ENCODE peak calls at places on chromosomes 5 and 9, in seven cellular contexts. X is HCEC 1CT; P is BE2C; U is fibroblast of mammary gland; M is stimulated activated CD4-positive, alpha-beta T cell treated with anti-CD3 and anti-CD28 coated beads, Interleukin-12 subunit alpha, Interleukin-12 subunit beta, amount 100 ng/mL, for 48 hours; R is pancreas; J is SK-N-DZ. N is an unnamed sample.

GRCh38 chr5:163758283-163758711 is 252.9 kb downstream of the MAT2B start:
- DNase-seq in X (no peak), P (no peak), U (peak), M (no peak), R (no peak), J (no peak), N (peak)

GRCh38 chr5:94745786-94746730 is 127.6 kb downstream of the SLF1 start:
- DNase-seq in X (peak), P (no peak), U (peak), M (no peak), R (no peak), J (no peak), N (peak)

GRCh38 chr9:13810510-13810909 is 503.4 kb downstream of the NFIB start:
- DNase-seq in X (no peak), P (no peak), U (no peak), M (no peak), R (no peak), J (no peak), N (no peak)

GRCh38 chr5:154753792-154754191 is 1.4 kb upstream of the LARP1 start:
- DNase-seq in X (peak), P (no peak), U (peak), M (no peak), R (no peak), J (no peak), N (peak)

GRCh38 chr9:76634356-76635054 is 129.7 kb upstream of the PCA3 start:
- DNase-seq in X (peak), P (no peak), U (peak), M (no peak), R (no peak), J (peak), N (peak)

GRCh38 chr9:127520941-127521918 is 69.9 kb downstream of the LRSAM1 start:
- DNase-seq in X (peak), P (no peak), U (peak), M (no peak), R (peak), J (no peak), N (peak)

GRCh38 chr5:38265546-38266179 is 7.3 kb downstream of the EGFLAM start:
- DNase-seq in X (peak), P (peak), U (peak), M (peak), R (no peak), J (peak), N (peak)

GRCh38 chr5:166367391-166367790 is 1924.1 kb upstream of the WWC1 start:
- DNase-seq in X (no peak), P (no peak), U (no peak), M (no peak), R (no peak), J (no peak), N (no peak)

GRCh38 chr9:94014845-94015244 is 59.7 kb upstream of the BARX1 start:
- DNase-seq in X (no peak), P (no peak), U (no peak), M (no peak), R (no peak), J (no peak), N (no peak)

GRCh38 chr9:19988281-19988680 is 199.4 kb upstream of the SLC24A2 start:
- DNase-seq in X (no peak), P (no peak), U (no peak), M (no peak), R (no peak), J (no peak), N (no peak)

GRCh38 chr9:88072831-88073365 is 65.4 kb downstream of the SPATA31C2 start:
- DNase-seq in X (no peak), P (no peak), U (no peak), M (no peak), R (no peak), J (no peak), N (no peak)

GRCh38 chr9:110256142-110256391 is 240 bp downstream of the TXN start:
- DNase-seq in X (peak), P (no peak), U (no peak), M (no peak), R (peak), J (no peak), N (no peak)

GRCh38 chr5:28648108-28648507 is 1609.7 kb upstream of the CDH9 start:
- DNase-seq in X (peak), P (no peak), U (no peak), M (no peak), R (no peak), J (peak), N (peak)

GRCh38 chr9:124779368-124780059 is 2.6 kb downstream of the OLFML2A start:
- DNase-seq in X (peak), P (no peak), U (peak), M (no peak), R (no peak), J (no peak), N (peak)

GRCh38 chr9:135889564-135890189 is 17.7 kb downstream of the CAMSAP1 start:
- DNase-seq in X (no peak), P (no peak), U (no peak), M (no peak), R (no peak), J (no peak), N (no peak)

GRCh38 chr9:112866662-112867274 is 23.9 kb downstream of the SLC46A2 start:
- DNase-seq in X (peak), P (no peak), U (peak), M (no peak), R (no peak), J (no peak), N (peak)

GRCh38 chr5:107512029-107512428 is 158.7 kb downstream of the EFNA5 start:
- DNase-seq in X (no peak), P (no peak), U (no peak), M (no peak), R (no peak), J (no peak), N (no peak)

GRCh38 chr5:64767959-64768357 is 533 bp downstream of the SREK1IP1 start:
- DNase-seq in X (no peak), P (no peak), U (peak), M (no peak), R (no peak), J (no peak), N (no peak)

GRCh38 chr9:120891255-120891954 is 14.4 kb upstream of the PHF19 start:
- DNase-seq in X (peak), P (no peak), U (peak), M (peak), R (no peak), J (no peak), N (no peak)

GRCh38 chr9:94630833-94631232 is 8.5 kb downstream of the FBP1 start:
- DNase-seq in X (no peak), P (no peak), U (no peak), M (no peak), R (no peak), J (no peak), N (no peak)

GRCh38 chr9:27379311-27380236 is 82.6 kb upstream of the EQTN start:
- DNase-seq in X (no peak), P (no peak), U (no peak), M (no peak), R (no peak), J (no peak), N (no peak)

GRCh38 chr9:110807956-110808598 is 139.5 kb downstream of the MUSK start:
- DNase-seq in X (no peak), P (no peak), U (no peak), M (no peak), R (no peak), J (no peak), N (no peak)

GRCh38 chr5:58114324-58114723 is 345.6 kb downstream of the PLK2 start:
- DNase-seq in X (peak), P (no peak), U (peak), M (no peak), R (no peak), J (no peak), N (peak)

GRCh38 chr9:12972608-12973589 is 198.1 kb downstream of the LURAP1L start:
- DNase-seq in X (no peak), P (no peak), U (no peak), M (no peak), R (no peak), J (no peak), N (no peak)

N was measured in MCF 10A.